ENCODE peak calls at places on chromosome 2, in seven cellular contexts. J is IMR-90, V is mucosa of descending colon, F is aorta, U is cardiac muscle cell, T is kidney, Y is mesendoderm. Q is an unnamed sample. For H3K4me1 and H3K36me3, the result is how much of the 10 kb centered on the place peaks cover.

GRCh38 chr2:214796901-214797300 is 12.6 kb downstream of the BARD1 start:
- DNase-seq in Y (no peak), T (no peak), J (no peak), F (no peak), V (no peak), U (no peak), Q (peak)

GRCh38 chr2:16656784-16657391 is 8.7 kb downstream of the CYRIA start:
- DNase-seq in J (no peak), U (no peak), F (peak), T (no peak), V (peak), Y (no peak), Q (no peak)

GRCh38 chr2:73903313-73903712 is 10.5 kb downstream of the ACTG2 start:
- DNase-seq in Y (no peak), U (no peak), V (no peak), T (no peak), F (no peak), J (no peak), Q (no peak)

GRCh38 chr2:11938196-11938595 is 191.8 kb downstream of the LPIN1 start:
- DNase-seq in J (peak), V (peak), F (no peak), Y (no peak), U (peak), T (no peak), Q (no peak)

GRCh38 chr2:17470855-17471641 is 47.2 kb downstream of the RAD51AP2 start:
- DNase-seq in Y (peak), T (no peak), V (peak), F (no peak), J (peak), U (peak), Q (no peak)

GRCh38 chr2:203330434-203330833 is 2.2 kb downstream of the ABI2 start:
- DNase-seq in Y (peak), V (no peak), U (peak), T (no peak), F (no peak), J (peak), Q (no peak)

GRCh38 chr2:15712551-15713342 is 121.1 kb downstream of the DDX1 start:
- DNase-seq in F (no peak), U (no peak), T (no peak), J (no peak), Y (no peak), V (no peak), Q (no peak)

GRCh38 chr2:174682578-174683391 is 81.5 kb downstream of the CHRNA1 start:
- DNase-seq in V (peak), J (peak), U (peak), Y (peak), T (peak), F (peak), Q (peak)

GRCh38 chr2:38184964-38185603 is 109.1 kb upstream of the CYP1B1 start:
- DNase-seq in T (no peak), F (no peak), J (peak), U (peak), V (no peak), Y (no peak), Q (no peak)

GRCh38 chr2:128090575-128090908 is 458 bp upstream of the UGGT1 start:
- DNase-seq in T (no peak), J (no peak), U (no peak), Y (no peak), V (no peak), F (no peak), Q (no peak)

GRCh38 chr2:99421469-99421868 is 68.3 kb downstream of the REV1 start:
- DNase-seq in U (peak), J (peak), F (no peak), T (no peak), V (no peak), Y (no peak), Q (no peak)

GRCh38 chr2:218386505-218387368 is 4.7 kb downstream of the SLC11A1 start:
- DNase-seq in J (no peak), F (no peak), T (peak), U (no peak), V (no peak), Y (no peak), Q (no peak)
- H3K4me1 ChIP-seq in J (under half), F (under half), T (under half), U (under half), V (under half), Y (under half), Q (under half)

GRCh38 chr2:113039158-113039557 is 13.5 kb downstream of the IL36B start:
- DNase-seq in Y (no peak), V (peak), U (no peak), T (no peak), F (no peak), J (no peak), Q (no peak)
- H3K4me3 ChIP-seq in Y (no peak), V (no peak), U (no peak), T (no peak), F (no peak), J (no peak), Q (no peak)

GRCh38 chr2:152676461-152676860 is 40.8 kb downstream of the PRPF40A start:
- DNase-seq in T (no peak), Y (no peak), J (no peak), F (no peak), U (no peak), V (no peak), Q (no peak)
- H3K36me3 ChIP-seq in T (under half), Y (under half), J (under half), F (under half), U (half or more), V (under half), Q (half or more)

GRCh38 chr2:136213836-136214235 is 95.9 kb upstream of the CXCR4 start:
- DNase-seq in F (no peak), V (no peak), J (no peak), U (no peak), Y (no peak), T (no peak), Q (no peak)
- H3K4me1 ChIP-seq in F (under half), V (under half), J (under half), U (under half), Y (under half), T (under half), Q (under half)

DNA sequence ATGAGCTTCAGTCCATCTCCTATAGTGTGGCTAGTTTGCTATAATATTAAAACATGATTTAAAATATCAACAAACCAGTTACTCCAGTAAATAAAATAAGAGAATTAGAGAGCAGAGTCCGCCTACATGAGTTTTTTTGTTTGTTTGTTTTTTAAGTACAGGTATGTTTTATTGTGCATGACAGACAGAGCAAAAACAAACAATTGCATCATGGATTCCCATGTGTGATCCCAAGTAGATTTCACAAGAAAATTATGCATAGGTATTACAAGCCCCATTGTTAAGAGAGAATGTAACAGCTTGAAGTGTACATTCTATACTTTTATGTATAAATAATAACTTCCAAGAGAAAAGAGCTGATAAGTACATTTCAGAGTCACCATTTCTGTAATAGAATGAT is 21.0 kb downstream of the SULT1C3 start:
- DNase-seq in V (no peak), J (no peak), U (no peak), Y (no peak), T (no peak), F (no peak), Q (no peak)
- H3K4me3 ChIP-seq in V (no peak), J (no peak), U (no peak), Y (no peak), T (no peak), F (no peak), Q (no peak)